ENCODE peak calls at places on chromosomes 12 and 14, in eight cellular contexts. One of them, this sample, is unnamed.
A peak's percentile ranks its signal among the peaks of the same experiment; 100 is the strongest.

GRCh38 chr12:72472350-72472749 is 200.2 kb downstream of the TRHDE start:
- ATAC-seq in HCT116: no peak
- ATAC-seq in GM12878: no peak
- ATAC-seq in Panc1: no peak
- ATAC-seq in HepG2: no peak
- ATAC-seq in GM23338: no peak
- ATAC-seq in K562: no peak
- ATAC-seq in upper lobe of left lung: no peak
- ATAC-seq in this sample: no peak

GRCh38 chr14:72565917-72566316 is 328.0 kb downstream of the DPF3 start:
- ATAC-seq in HCT116: no peak
- ATAC-seq in GM12878: no peak
- ATAC-seq in Panc1: no peak
- ATAC-seq in HepG2: no peak
- ATAC-seq in GM23338: no peak
- ATAC-seq in K562: no peak
- ATAC-seq in upper lobe of left lung: no peak
- ATAC-seq in this sample: no peak

GRCh38 chr14:74348735-74349463 is 628 bp downstream of the VRTN start:
- ATAC-seq in HCT116: no peak
- ATAC-seq in GM12878: no peak
- ATAC-seq in Panc1: no peak
- ATAC-seq in HepG2: no peak
- ATAC-seq in GM23338: peak; percentile 50
- ATAC-seq in K562: peak; percentile 52
- ATAC-seq in upper lobe of left lung: peak; percentile 47
- ATAC-seq in this sample: no peak

GRCh38 chr14:50092006-50092555 is 24.3 kb downstream of the VCPKMT start:
- ATAC-seq in HCT116: no peak
- ATAC-seq in GM12878: no peak
- ATAC-seq in Panc1: no peak
- ATAC-seq in HepG2: no peak
- ATAC-seq in GM23338: peak; percentile 79
- ATAC-seq in K562: no peak
- ATAC-seq in upper lobe of left lung: no peak
- ATAC-seq in this sample: no peak

GRCh38 chr12:60834806-60835205 is 1239.0 kb downstream of the SLC16A7 start:
- ATAC-seq in HCT116: no peak
- ATAC-seq in GM12878: no peak
- ATAC-seq in Panc1: no peak
- ATAC-seq in HepG2: no peak
- ATAC-seq in GM23338: peak; percentile 97
- ATAC-seq in K562: no peak
- ATAC-seq in upper lobe of left lung: no peak
- ATAC-seq in this sample: no peak

GRCh38 chr12:21683115-21683514 is 25.5 kb upstream of the LDHB start:
- ATAC-seq in HCT116: no peak
- ATAC-seq in GM12878: no peak
- ATAC-seq in Panc1: no peak
- ATAC-seq in HepG2: no peak
- ATAC-seq in GM23338: no peak
- ATAC-seq in K562: no peak
- ATAC-seq in upper lobe of left lung: no peak
- ATAC-seq in this sample: no peak

GRCh38 chr12:101792046-101792931 is 38.5 kb downstream of the GNPTAB start:
- ATAC-seq in HCT116: peak; percentile 67
- ATAC-seq in GM12878: peak; percentile 38
- ATAC-seq in Panc1: no peak
- ATAC-seq in HepG2: peak; percentile 64
- ATAC-seq in GM23338: no peak
- ATAC-seq in K562: peak; percentile 55
- ATAC-seq in upper lobe of left lung: no peak
- ATAC-seq in this sample: no peak

GRCh38 chr14:37945959-37946358 is 261.7 kb upstream of the SSTR1 start:
- ATAC-seq in HCT116: no peak
- ATAC-seq in GM12878: no peak
- ATAC-seq in Panc1: no peak
- ATAC-seq in HepG2: peak; percentile 64
- ATAC-seq in GM23338: no peak
- ATAC-seq in K562: no peak
- ATAC-seq in upper lobe of left lung: peak; percentile 57
- ATAC-seq in this sample: no peak

GRCh38 chr12:124359671-124360581 is 65.0 kb downstream of the RFLNA start:
- ATAC-seq in HCT116: no peak
- ATAC-seq in GM12878: no peak
- ATAC-seq in Panc1: peak; percentile 66
- ATAC-seq in HepG2: no peak
- ATAC-seq in GM23338: peak; percentile 30
- ATAC-seq in K562: no peak
- ATAC-seq in upper lobe of left lung: peak; percentile 71
- ATAC-seq in this sample: peak; percentile 93

GRCh38 chr12:54030889-54031860 is 1.7 kb upstream of the HOXC5 start:
- ATAC-seq in HCT116: no peak
- ATAC-seq in GM12878: no peak
- ATAC-seq in Panc1: no peak
- ATAC-seq in HepG2: no peak
- ATAC-seq in GM23338: peak; percentile 7
- ATAC-seq in K562: no peak
- ATAC-seq in upper lobe of left lung: no peak
- ATAC-seq in this sample: no peak

GRCh38 chr14:59374048-59374447 is 91.1 kb downstream of the GPR135 start:
- ATAC-seq in HCT116: no peak
- ATAC-seq in GM12878: no peak
- ATAC-seq in Panc1: no peak
- ATAC-seq in HepG2: peak; percentile 67
- ATAC-seq in GM23338: no peak
- ATAC-seq in K562: no peak
- ATAC-seq in upper lobe of left lung: no peak
- ATAC-seq in this sample: no peak

GRCh38 chr14:73754911-73755360 is 40.8 kb upstream of the PNMA1 start:
- ATAC-seq in HCT116: no peak
- ATAC-seq in GM12878: no peak
- ATAC-seq in Panc1: no peak
- ATAC-seq in HepG2: no peak
- ATAC-seq in GM23338: peak; percentile 4
- ATAC-seq in K562: no peak
- ATAC-seq in upper lobe of left lung: no peak
- ATAC-seq in this sample: no peak

GRCh38 chr12:13940466-13940865 is 40.9 kb downstream of the GRIN2B start:
- ATAC-seq in HCT116: no peak
- ATAC-seq in GM12878: no peak
- ATAC-seq in Panc1: no peak
- ATAC-seq in HepG2: no peak
- ATAC-seq in GM23338: no peak
- ATAC-seq in K562: no peak
- ATAC-seq in upper lobe of left lung: no peak
- ATAC-seq in this sample: no peak

GRCh38 chr12:94777936-94778335 is 127.6 kb upstream of the TMCC3 start:
- ATAC-seq in HCT116: no peak
- ATAC-seq in GM12878: no peak
- ATAC-seq in Panc1: no peak
- ATAC-seq in HepG2: no peak
- ATAC-seq in GM23338: no peak
- ATAC-seq in K562: no peak
- ATAC-seq in upper lobe of left lung: no peak
- ATAC-seq in this sample: no peak

GRCh38 chr12:116880817-116881324 is 370 bp downstream of the HRK start:
- ATAC-seq in HCT116: peak; percentile 75
- ATAC-seq in GM12878: peak; percentile 93
- ATAC-seq in Panc1: peak; percentile 88
- ATAC-seq in HepG2: peak; percentile 93
- ATAC-seq in GM23338: peak; percentile 24
- ATAC-seq in K562: peak; percentile 93
- ATAC-seq in upper lobe of left lung: no peak
- ATAC-seq in this sample: peak; percentile 58

GRCh38 chr14:68094158-68094557 is 274.6 kb downstream of the RAD51B start:
- ATAC-seq in HCT116: no peak
- ATAC-seq in GM12878: no peak
- ATAC-seq in Panc1: no peak
- ATAC-seq in HepG2: no peak
- ATAC-seq in GM23338: no peak
- ATAC-seq in K562: no peak
- ATAC-seq in upper lobe of left lung: no peak
- ATAC-seq in this sample: no peak

GRCh38 chr12:39467432-39467870 is 24.5 kb upstream of the KIF21A start:
- ATAC-seq in HCT116: no peak
- ATAC-seq in GM12878: peak; percentile 96
- ATAC-seq in Panc1: no peak
- ATAC-seq in HepG2: no peak
- ATAC-seq in GM23338: no peak
- ATAC-seq in K562: no peak
- ATAC-seq in upper lobe of left lung: no peak
- ATAC-seq in this sample: no peak

GRCh38 chr12:118544569-118544968 is 168.2 kb downstream of the SUDS3 start:
- ATAC-seq in HCT116: peak; percentile 90
- ATAC-seq in GM12878: no peak
- ATAC-seq in Panc1: no peak
- ATAC-seq in HepG2: peak; percentile 51
- ATAC-seq in GM23338: no peak
- ATAC-seq in K562: peak; percentile 61
- ATAC-seq in upper lobe of left lung: no peak
- ATAC-seq in this sample: peak; percentile 85

GRCh38 chr12:56616244-56616643 is 13.9 kb downstream of the BAZ2A start:
- ATAC-seq in HCT116: no peak
- ATAC-seq in GM12878: no peak
- ATAC-seq in Panc1: no peak
- ATAC-seq in HepG2: no peak
- ATAC-seq in GM23338: no peak
- ATAC-seq in K562: no peak
- ATAC-seq in upper lobe of left lung: no peak
- ATAC-seq in this sample: no peak

GRCh38 chr14:58479975-58480374 is 52.5 kb downstream of the KIAA0586 start:
- ATAC-seq in HCT116: no peak
- ATAC-seq in GM12878: peak; percentile 67
- ATAC-seq in Panc1: no peak
- ATAC-seq in HepG2: no peak
- ATAC-seq in GM23338: no peak
- ATAC-seq in K562: no peak
- ATAC-seq in upper lobe of left lung: no peak
- ATAC-seq in this sample: no peak

GRCh38 chr12:132610051-132610759 is at the start of gene LRCOL1:
- ATAC-seq in HCT116: no peak
- ATAC-seq in GM12878: no peak
- ATAC-seq in Panc1: no peak
- ATAC-seq in HepG2: no peak
- ATAC-seq in GM23338: peak; percentile 21
- ATAC-seq in K562: no peak
- ATAC-seq in upper lobe of left lung: no peak
- ATAC-seq in this sample: no peak

GRCh38 chr12:64864319-64864718 is 39.9 kb downstream of the TBC1D30 start:
- ATAC-seq in HCT116: no peak
- ATAC-seq in GM12878: peak; percentile 23
- ATAC-seq in Panc1: no peak
- ATAC-seq in HepG2: no peak
- ATAC-seq in GM23338: no peak
- ATAC-seq in K562: no peak
- ATAC-seq in upper lobe of left lung: no peak
- ATAC-seq in this sample: no peak
- H3K27me3 ChIP-seq in HCT116: no peaks in the 10 kb centered on the region
- H3K27me3 ChIP-seq in GM12878: no peaks in the 10 kb centered on the region
- H3K27me3 ChIP-seq in Panc1: peaks cover 4% of the 10 kb centered on the region
- H3K27me3 ChIP-seq in HepG2: no peaks in the 10 kb centered on the region
- H3K27me3 ChIP-seq in GM23338: no peaks in the 10 kb centered on the region
- H3K27me3 ChIP-seq in K562: no peaks in the 10 kb centered on the region
- H3K27me3 ChIP-seq in upper lobe of left lung: no peaks in the 10 kb centered on the region
- H3K27me3 ChIP-seq in this sample: no peaks in the 10 kb centered on the region

GRCh38 chr14:77086017-77086727 is 11.9 kb upstream of the CIPC start:
- ATAC-seq in HCT116: peak; percentile 48
- ATAC-seq in GM12878: peak; percentile 82
- ATAC-seq in Panc1: no peak
- ATAC-seq in HepG2: no peak
- ATAC-seq in GM23338: peak; percentile 44
- ATAC-seq in K562: no peak
- ATAC-seq in upper lobe of left lung: peak; percentile 63
- ATAC-seq in this sample: no peak
- TF ChIP-seq POLR2AphosphoS5 in HCT116: no peak
- TF ChIP-seq POLR2AphosphoS5 in GM12878: no peak
- TF ChIP-seq POLR2AphosphoS5 in Panc1: no peak
- TF ChIP-seq POLR2AphosphoS5 in HepG2: no peak
- TF ChIP-seq POLR2AphosphoS5 in GM23338: no peak
- TF ChIP-seq POLR2AphosphoS5 in K562: no peak
- TF ChIP-seq POLR2AphosphoS5 in upper lobe of left lung: no peak
- TF ChIP-seq POLR2AphosphoS5 in this sample: no peak

DNA sequence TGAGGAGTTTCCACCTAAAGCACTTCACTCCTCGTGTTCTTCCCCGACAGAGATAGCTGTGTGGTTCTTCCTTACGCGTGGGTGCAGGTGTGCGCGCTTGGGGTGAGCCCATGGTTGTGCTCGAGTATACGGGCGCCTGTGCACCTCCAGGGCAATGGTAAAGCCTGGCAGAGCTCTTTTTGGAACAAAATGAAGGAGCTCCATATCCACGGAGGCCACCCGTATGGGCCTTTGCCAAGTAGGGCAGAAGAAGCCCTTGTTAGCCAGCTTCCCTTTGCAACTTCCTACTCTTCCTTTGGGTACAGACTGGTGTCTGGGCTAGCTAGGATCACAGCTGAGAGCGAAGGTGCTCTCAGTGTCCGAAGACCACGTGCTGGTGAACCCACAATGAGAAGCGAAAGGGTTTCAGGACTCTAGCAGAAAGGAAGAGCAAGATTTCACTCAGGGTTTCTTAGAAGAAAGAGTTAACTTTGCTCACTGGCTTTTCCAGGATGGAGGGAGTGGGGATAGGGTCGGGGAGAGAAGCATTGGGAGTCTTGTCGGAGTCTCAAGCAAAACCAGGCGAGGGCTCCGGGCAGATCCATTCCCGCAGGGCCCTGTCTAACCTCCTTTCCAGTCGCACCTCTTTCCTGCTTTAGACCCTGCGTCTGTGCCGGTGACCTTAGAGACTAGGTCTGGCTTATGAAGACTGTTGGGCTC is 977 bp upstream of the LRFN5 start:
- ATAC-seq in HCT116: no peak
- ATAC-seq in GM12878: no peak
- ATAC-seq in Panc1: peak; percentile 27
- ATAC-seq in HepG2: peak; percentile 10
- ATAC-seq in GM23338: peak; percentile 64
- ATAC-seq in K562: peak; percentile 12
- ATAC-seq in upper lobe of left lung: peak; percentile 56
- ATAC-seq in this sample: peak; percentile 19
- H3K27me3 ChIP-seq in HCT116: no peaks in the 10 kb centered on the region
- H3K27me3 ChIP-seq in GM12878: peaks cover 10% of the 10 kb centered on the region
- H3K27me3 ChIP-seq in Panc1: no peaks in the 10 kb centered on the region
- H3K27me3 ChIP-seq in HepG2: peaks cover 12% of the 10 kb centered on the region
- H3K27me3 ChIP-seq in GM23338: peaks cover 55% of the 10 kb centered on the region
- H3K27me3 ChIP-seq in K562: no peaks in the 10 kb centered on the region
- H3K27me3 ChIP-seq in upper lobe of left lung: peaks cover 29% of the 10 kb centered on the region
- H3K27me3 ChIP-seq in this sample: peaks cover 71% of the 10 kb centered on the region

GRCh38 chr14:105061428-105062047 is 3.7 kb downstream of the GPR132 start:
- ATAC-seq in HCT116: no peak
- ATAC-seq in GM12878: peak; percentile 23
- ATAC-seq in Panc1: no peak
- ATAC-seq in HepG2: no peak
- ATAC-seq in GM23338: no peak
- ATAC-seq in K562: peak; percentile 21
- ATAC-seq in upper lobe of left lung: peak; percentile 23
- ATAC-seq in this sample: peak; percentile 23
- TF ChIP-seq POLR2AphosphoS5 in HCT116: no peak
- TF ChIP-seq POLR2AphosphoS5 in GM12878: peak; percentile 8
- TF ChIP-seq POLR2AphosphoS5 in Panc1: no peak
- TF ChIP-seq POLR2AphosphoS5 in HepG2: no peak
- TF ChIP-seq POLR2AphosphoS5 in GM23338: no peak
- TF ChIP-seq POLR2AphosphoS5 in K562: no peak
- TF ChIP-seq POLR2AphosphoS5 in upper lobe of left lung: peak; percentile 15
- TF ChIP-seq POLR2AphosphoS5 in this sample: no peak

This sample was measured in gastroesophageal sphincter.